ENCODE peak calls at places on chromosomes 12 and 14, in nine cellular contexts. J is adrenal gland; O is colonic mucosa; S is stomach; F is right lobe of liver; C is breast epithelium; G is CD4-positive, alpha-beta T cell; D is tibial nerve; X is kidney epithelial cell. V is an unnamed sample.
A peak's percentile ranks its signal among the peaks of the same experiment; 100 is the strongest.

GRCh38 chr14:24941719-24942118 is 108.2 kb downstream of the STXBP6 start:
- DNase-seq in D (no peak), X (no peak), J (no peak), O (peak; percentile 50), G (no peak), C (no peak), F (no peak), S (peak; percentile 66), V (no peak)

GRCh38 chr12:88505696-88506095 is 74.6 kb downstream of the KITLG start:
- DNase-seq in C (no peak), J (no peak), X (no peak), O (no peak), G (no peak), S (no peak), F (no peak), D (no peak), V (no peak)

GRCh38 chr14:42110167-42110566 is 503.5 kb downstream of the LRFN5 start:
- DNase-seq in F (no peak), D (no peak), S (no peak), J (no peak), C (no peak), X (no peak), G (no peak), O (no peak), V (no peak)

GRCh38 chr14:37778135-37778943 is 182.9 kb downstream of the TTC6 start:
- DNase-seq in X (no peak), C (no peak), J (no peak), O (no peak), S (no peak), D (no peak), G (no peak), F (no peak), V (no peak)

GRCh38 chr12:97912943-97913342 is 450.3 kb downstream of the RMST start:
- DNase-seq in C (no peak), O (no peak), X (no peak), J (peak; percentile 69), S (no peak), G (no peak), F (no peak), D (peak; percentile 20), V (no peak)

GRCh38 chr14:75831455-75831854 is 150.3 kb downstream of the TGFB3 start:
- DNase-seq in D (peak; percentile 34), G (peak; percentile 28), F (no peak), X (no peak), O (peak; percentile 81), J (no peak), S (peak; percentile 93), C (peak; percentile 76), V (peak; percentile 54)

GRCh38 chr14:35789651-35790050 is 19.4 kb downstream of the RALGAPA1 start:
- DNase-seq in G (no peak), X (no peak), S (no peak), J (no peak), O (no peak), F (no peak), D (no peak), C (no peak), V (no peak)

GRCh38 chr14:102923920-102924486 is 1.5 kb downstream of the AMN start:
- DNase-seq in S (no peak), F (peak; percentile 47), O (peak; percentile 56), C (no peak), G (no peak), X (no peak), D (no peak), J (no peak), V (peak; percentile 66)

GRCh38 chr12:85076688-85077430 is 40.7 kb downstream of the LRRIQ1 start:
- DNase-seq in G (no peak), X (peak; percentile 90), C (no peak), F (no peak), O (no peak), D (no peak), J (no peak), S (no peak), V (no peak)

GRCh38 chr14:96192049-96192448 is 12.6 kb upstream of the BDKRB2 start:
- DNase-seq in D (no peak), S (no peak), G (no peak), C (no peak), F (no peak), J (no peak), X (no peak), O (no peak), V (no peak)

GRCh38 chr12:79420146-79420618 is 270.6 kb downstream of the PAWR start:
- DNase-seq in J (peak; percentile 17), O (peak; percentile 45), G (no peak), X (peak; percentile 73), C (no peak), S (no peak), F (no peak), D (no peak), V (no peak)

GRCh38 chr12:116693259-116694227 is 44.3 kb downstream of the SPRING1 start:
- DNase-seq in J (no peak), G (no peak), C (no peak), X (no peak), S (peak; percentile 35), O (peak; percentile 68), D (no peak), F (peak; percentile 75), V (peak; percentile 76)

GRCh38 chr14:58428011-58428807 is 690 bp downstream of the KIAA0586 start:
- DNase-seq in S (no peak), D (no peak), F (no peak), O (peak; percentile 43), J (peak; percentile 23), X (no peak), G (no peak), C (no peak), V (no peak)

GRCh38 chr14:94964181-94964580 is 193.1 kb downstream of the DICER1 start:
- DNase-seq in O (no peak), S (no peak), F (no peak), D (no peak), J (no peak), G (no peak), X (no peak), C (no peak), V (no peak)

GRCh38 chr12:81811778-81812125 is 52.6 kb upstream of the PPFIA2 start:
- DNase-seq in J (no peak), S (no peak), X (no peak), O (no peak), C (no peak), D (no peak), G (no peak), F (no peak), V (no peak)

GRCh38 chr12:50057000-50057841 is at the start of gene ASIC1:
- DNase-seq in J (peak; percentile 79), X (no peak), C (peak; percentile 71), G (peak; percentile 29), F (peak; percentile 73), S (peak; percentile 65), O (peak; percentile 64), D (peak; percentile 42), V (peak; percentile 75)

GRCh38 chr12:50055831-50056628 is 1.4 kb upstream of the ASIC1 start:
- DNase-seq in G (peak; percentile 39), D (no peak), C (no peak), F (peak; percentile 54), X (no peak), O (peak; percentile 40), S (peak; percentile 46), J (peak; percentile 40), V (peak; percentile 67)

GRCh38 chr12:50058743-50059312 is 1.4 kb downstream of the ASIC1 start:
- DNase-seq in J (no peak), C (no peak), S (no peak), G (no peak), X (no peak), O (no peak), D (no peak), F (peak; percentile 39), V (peak; percentile 43)

GRCh38 chr12:50057896-50058670 is 687 bp downstream of the ASIC1 start:
- DNase-seq in S (no peak), O (no peak), D (no peak), F (peak; percentile 40), C (no peak), X (no peak), G (no peak), J (no peak), V (no peak)

DNA sequence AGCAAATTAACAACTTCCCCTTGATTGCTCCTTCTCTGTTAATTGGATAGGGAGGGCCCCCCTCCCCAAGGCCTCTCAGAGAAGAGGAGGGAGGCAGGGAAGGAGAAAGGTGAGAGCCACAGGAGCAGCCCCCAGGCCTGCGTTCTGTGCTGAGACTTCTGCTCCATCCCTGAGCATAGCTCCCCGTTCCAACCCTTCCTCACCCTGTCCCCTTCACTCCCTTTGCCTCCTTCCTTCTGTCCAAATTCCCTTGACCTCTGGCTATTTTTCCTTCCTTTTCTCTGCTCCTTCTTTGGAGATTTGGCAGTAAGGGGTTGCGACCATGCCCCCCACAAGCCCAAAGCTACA is 793 bp upstream of the ASIC1 start:
- DNase-seq in O (no peak), C (no peak), F (no peak), S (no peak), G (no peak), X (no peak), D (no peak), J (no peak), V (no peak)
- H3K27me3 ChIP-seq in O (peaks cover 11% of the 10 kb centered on the region), C (peaks cover 4% of the 10 kb centered on the region), F (no peaks in the 10 kb centered on the region), S (no peaks in the 10 kb centered on the region), G (peaks cover 38% of the 10 kb centered on the region), X (peaks cover 23% of the 10 kb centered on the region), D (no peaks in the 10 kb centered on the region), J (peaks cover 6% of the 10 kb centered on the region), V (peaks cover 4% of the 10 kb centered on the region)

DNA sequence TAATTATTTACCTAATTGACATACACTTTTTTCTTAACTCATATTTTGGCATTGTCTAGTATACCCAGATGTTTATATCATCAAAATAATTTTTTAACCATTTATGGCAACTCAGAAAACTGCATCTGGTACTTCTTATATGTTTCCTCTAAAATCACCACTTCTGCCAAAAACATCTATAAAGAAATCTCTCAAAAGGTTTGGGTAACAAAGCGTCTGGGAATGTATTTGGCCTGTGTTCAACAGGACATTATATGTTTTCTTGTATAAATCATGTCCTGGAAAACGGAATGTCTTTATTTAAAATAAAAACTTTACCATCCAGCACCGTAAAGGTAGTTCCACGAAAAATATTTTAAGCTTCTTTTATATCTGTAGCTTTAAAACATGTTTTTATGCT is 36.1 kb upstream of the FBLN5 start:
- DNase-seq in J (no peak), S (no peak), X (no peak), D (no peak), C (no peak), F (no peak), G (no peak), O (no peak), V (no peak)
- TF ChIP-seq CTCF in J (no peak), S (no peak), X (no peak), D (no peak), C (no peak), F (no peak), G (no peak), O (no peak), V (no peak)

GRCh38 chr12:32003654-32004053 is 44.4 kb downstream of the RESF1 start:
- DNase-seq in C (no peak), F (no peak), S (no peak), D (no peak), G (no peak), X (no peak), O (no peak), J (no peak), V (no peak)
- H3K27me3 ChIP-seq in C (no peaks in the 10 kb centered on the region), F (no peaks in the 10 kb centered on the region), S (no peaks in the 10 kb centered on the region), D (no peaks in the 10 kb centered on the region), G (no peaks in the 10 kb centered on the region), X (no peaks in the 10 kb centered on the region), O (no peaks in the 10 kb centered on the region), J (no peaks in the 10 kb centered on the region), V (no peaks in the 10 kb centered on the region)

DNA sequence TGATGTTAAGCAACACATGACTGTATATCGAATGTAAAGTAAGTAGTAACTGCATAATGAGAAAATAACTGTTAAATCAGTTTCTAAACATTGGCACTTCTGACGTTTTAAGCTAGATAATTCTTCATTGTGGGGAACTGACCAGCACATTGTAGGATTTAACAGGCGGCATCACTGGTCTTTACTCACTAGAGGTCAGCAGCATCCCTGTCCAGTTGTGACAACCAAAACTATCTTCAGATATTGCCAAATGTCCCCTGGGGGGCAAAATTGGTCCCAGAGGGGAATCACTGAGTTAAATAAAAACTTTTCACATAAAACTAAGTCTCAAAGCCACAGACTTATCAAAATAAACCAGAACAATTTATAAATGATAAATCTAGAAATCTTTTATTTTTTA is 65.3 kb downstream of the BLTP3B start:
- DNase-seq in G (no peak), S (no peak), F (no peak), X (no peak), O (no peak), D (no peak), C (no peak), J (no peak), V (no peak)
- TF ChIP-seq CTCF in G (no peak), S (no peak), F (peak; percentile 32), X (no peak), O (no peak), D (no peak), C (no peak), J (no peak), V (no peak)